ENCODE peak calls at places on chromosomes 7 and 10, in six cellular contexts. One of them, this sample, is unnamed. For H3K36me3, the result is how much of the 10 kb centered on the place peaks cover.

GRCh38 chr10:116163732-116164131 is 109.3 kb downstream of the GFRA1 start:
- DNase-seq in effector memory CD4-positive, alpha-beta T cell: no peak
- DNase-seq in GM23338: no peak
- DNase-seq in neuronal stem cell: no peak
- DNase-seq in CD4-positive, CD25-positive, alpha-beta regulatory T cell: no peak
- DNase-seq in astrocyte: no peak
- DNase-seq in this sample: no peak

GRCh38 chr7:128827971-128828711 is 2.1 kb upstream of the FLNC start:
- DNase-seq in effector memory CD4-positive, alpha-beta T cell: no peak
- DNase-seq in GM23338: no peak
- DNase-seq in neuronal stem cell: no peak
- DNase-seq in CD4-positive, CD25-positive, alpha-beta regulatory T cell: no peak
- DNase-seq in astrocyte: peak
- DNase-seq in this sample: no peak

GRCh38 chr7:55545496-55545895 is 26.8 kb downstream of the VOPP1 start:
- DNase-seq in effector memory CD4-positive, alpha-beta T cell: no peak
- DNase-seq in GM23338: no peak
- DNase-seq in neuronal stem cell: no peak
- DNase-seq in CD4-positive, CD25-positive, alpha-beta regulatory T cell: no peak
- DNase-seq in astrocyte: peak
- DNase-seq in this sample: no peak

GRCh38 chr7:139828880-139829653 is at the start of gene TBXAS1:
- DNase-seq in effector memory CD4-positive, alpha-beta T cell: no peak
- DNase-seq in GM23338: no peak
- DNase-seq in neuronal stem cell: no peak
- DNase-seq in CD4-positive, CD25-positive, alpha-beta regulatory T cell: no peak
- DNase-seq in astrocyte: no peak
- DNase-seq in this sample: no peak

GRCh38 chr10:6689036-6689435 is 109.0 kb upstream of the PRKCQ start:
- DNase-seq in effector memory CD4-positive, alpha-beta T cell: no peak
- DNase-seq in GM23338: no peak
- DNase-seq in neuronal stem cell: no peak
- DNase-seq in CD4-positive, CD25-positive, alpha-beta regulatory T cell: no peak
- DNase-seq in astrocyte: peak
- DNase-seq in this sample: no peak

GRCh38 chr10:48535416-48536225 is 69.3 kb downstream of the ARHGAP22 start:
- DNase-seq in effector memory CD4-positive, alpha-beta T cell: no peak
- DNase-seq in GM23338: peak
- DNase-seq in neuronal stem cell: no peak
- DNase-seq in CD4-positive, CD25-positive, alpha-beta regulatory T cell: no peak
- DNase-seq in astrocyte: no peak
- DNase-seq in this sample: no peak

GRCh38 chr10:58925381-58925780 is 251.1 kb upstream of the PHYHIPL start:
- DNase-seq in effector memory CD4-positive, alpha-beta T cell: no peak
- DNase-seq in GM23338: no peak
- DNase-seq in neuronal stem cell: no peak
- DNase-seq in CD4-positive, CD25-positive, alpha-beta regulatory T cell: no peak
- DNase-seq in astrocyte: no peak
- DNase-seq in this sample: no peak

GRCh38 chr10:16384064-16384463 is 52.7 kb upstream of the PTER start:
- DNase-seq in effector memory CD4-positive, alpha-beta T cell: no peak
- DNase-seq in GM23338: no peak
- DNase-seq in neuronal stem cell: no peak
- DNase-seq in CD4-positive, CD25-positive, alpha-beta regulatory T cell: no peak
- DNase-seq in astrocyte: no peak
- DNase-seq in this sample: no peak

GRCh38 chr7:105975770-105976428 is 12.8 kb downstream of the CDHR3 start:
- DNase-seq in effector memory CD4-positive, alpha-beta T cell: no peak
- DNase-seq in GM23338: no peak
- DNase-seq in neuronal stem cell: no peak
- DNase-seq in CD4-positive, CD25-positive, alpha-beta regulatory T cell: no peak
- DNase-seq in astrocyte: peak
- DNase-seq in this sample: no peak

GRCh38 chr7:46006723-46007122 is 85.7 kb upstream of the IGFBP3 start:
- DNase-seq in effector memory CD4-positive, alpha-beta T cell: no peak
- DNase-seq in GM23338: no peak
- DNase-seq in neuronal stem cell: no peak
- DNase-seq in CD4-positive, CD25-positive, alpha-beta regulatory T cell: no peak
- DNase-seq in astrocyte: no peak
- DNase-seq in this sample: no peak

GRCh38 chr10:102718220-102718619 is 3.8 kb downstream of the SFXN2 start:
- DNase-seq in effector memory CD4-positive, alpha-beta T cell: no peak
- DNase-seq in GM23338: peak
- DNase-seq in neuronal stem cell: no peak
- DNase-seq in CD4-positive, CD25-positive, alpha-beta regulatory T cell: no peak
- DNase-seq in astrocyte: peak
- DNase-seq in this sample: no peak

GRCh38 chr10:61992683-61993629 is 91.5 kb downstream of the ARID5B start:
- DNase-seq in effector memory CD4-positive, alpha-beta T cell: peak
- DNase-seq in GM23338: no peak
- DNase-seq in neuronal stem cell: no peak
- DNase-seq in CD4-positive, CD25-positive, alpha-beta regulatory T cell: peak
- DNase-seq in astrocyte: peak
- DNase-seq in this sample: peak

GRCh38 chr7:23418046-23418445 is 52.2 kb downstream of the IGF2BP3 start:
- DNase-seq in effector memory CD4-positive, alpha-beta T cell: no peak
- DNase-seq in GM23338: no peak
- DNase-seq in neuronal stem cell: no peak
- DNase-seq in CD4-positive, CD25-positive, alpha-beta regulatory T cell: no peak
- DNase-seq in astrocyte: peak
- DNase-seq in this sample: no peak

GRCh38 chr7:115227473-115228235 is 305.8 kb downstream of the MDFIC start:
- DNase-seq in effector memory CD4-positive, alpha-beta T cell: no peak
- DNase-seq in GM23338: no peak
- DNase-seq in neuronal stem cell: no peak
- DNase-seq in CD4-positive, CD25-positive, alpha-beta regulatory T cell: no peak
- DNase-seq in astrocyte: no peak
- DNase-seq in this sample: no peak

GRCh38 chr10:89203237-89203636 is 3.9 kb downstream of the CH25H start:
- DNase-seq in effector memory CD4-positive, alpha-beta T cell: no peak
- DNase-seq in GM23338: no peak
- DNase-seq in neuronal stem cell: no peak
- DNase-seq in CD4-positive, CD25-positive, alpha-beta regulatory T cell: no peak
- DNase-seq in astrocyte: no peak
- DNase-seq in this sample: no peak
- H3K27ac ChIP-seq in effector memory CD4-positive, alpha-beta T cell: no peak
- H3K27ac ChIP-seq in GM23338: no peak
- H3K27ac ChIP-seq in neuronal stem cell: no peak
- H3K27ac ChIP-seq in CD4-positive, CD25-positive, alpha-beta regulatory T cell: no peak
- H3K27ac ChIP-seq in astrocyte: no peak
- H3K27ac ChIP-seq in this sample: no peak

DNA sequence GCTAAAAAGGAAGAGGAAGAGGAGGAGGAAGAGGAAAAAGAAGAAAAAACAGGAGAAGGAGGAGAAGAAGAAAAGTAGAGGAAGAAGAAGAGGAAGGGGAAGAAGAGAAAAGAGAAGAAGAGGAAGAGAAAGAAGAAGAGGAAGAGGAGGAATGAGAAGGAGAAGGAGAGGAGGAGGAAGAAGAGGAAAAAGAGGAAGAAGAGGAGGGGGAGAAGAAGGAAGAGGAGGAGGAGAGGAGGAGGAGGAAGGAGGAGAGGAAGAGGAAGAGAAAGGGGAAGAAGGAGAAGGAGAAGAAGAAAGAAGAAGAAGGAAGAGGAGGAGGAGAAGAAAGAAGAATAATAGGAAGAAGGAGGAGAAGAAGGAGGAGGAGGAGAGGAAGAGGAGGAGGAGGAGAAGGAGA is 96.4 kb upstream of the GNA12 start:
- DNase-seq in effector memory CD4-positive, alpha-beta T cell: no peak
- DNase-seq in GM23338: no peak
- DNase-seq in neuronal stem cell: no peak
- DNase-seq in CD4-positive, CD25-positive, alpha-beta regulatory T cell: no peak
- DNase-seq in astrocyte: no peak
- DNase-seq in this sample: no peak
- H3K36me3 ChIP-seq in effector memory CD4-positive, alpha-beta T cell: half or more
- H3K36me3 ChIP-seq in GM23338: under half
- H3K36me3 ChIP-seq in neuronal stem cell: under half
- H3K36me3 ChIP-seq in CD4-positive, CD25-positive, alpha-beta regulatory T cell: half or more
- H3K36me3 ChIP-seq in astrocyte: under half
- H3K36me3 ChIP-seq in this sample: half or more

GRCh38 chr10:15314482-15315070 is 56.5 kb downstream of the FAM171A1 start:
- DNase-seq in effector memory CD4-positive, alpha-beta T cell: no peak
- DNase-seq in GM23338: no peak
- DNase-seq in neuronal stem cell: no peak
- DNase-seq in CD4-positive, CD25-positive, alpha-beta regulatory T cell: no peak
- DNase-seq in astrocyte: no peak
- DNase-seq in this sample: no peak

GRCh38 chr10:15313844-15314243 is 57.2 kb downstream of the FAM171A1 start:
- DNase-seq in effector memory CD4-positive, alpha-beta T cell: no peak
- DNase-seq in GM23338: no peak
- DNase-seq in neuronal stem cell: no peak
- DNase-seq in CD4-positive, CD25-positive, alpha-beta regulatory T cell: no peak
- DNase-seq in astrocyte: no peak
- DNase-seq in this sample: no peak

GRCh38 chr10:15311249-15311884 is 59.7 kb downstream of the FAM171A1 start:
- DNase-seq in effector memory CD4-positive, alpha-beta T cell: no peak
- DNase-seq in GM23338: no peak
- DNase-seq in neuronal stem cell: no peak
- DNase-seq in CD4-positive, CD25-positive, alpha-beta regulatory T cell: no peak
- DNase-seq in astrocyte: no peak
- DNase-seq in this sample: no peak

GRCh38 chr10:15311885-15312280 is 59.2 kb downstream of the FAM171A1 start:
- DNase-seq in effector memory CD4-positive, alpha-beta T cell: no peak
- DNase-seq in GM23338: no peak
- DNase-seq in neuronal stem cell: no peak
- DNase-seq in CD4-positive, CD25-positive, alpha-beta regulatory T cell: no peak
- DNase-seq in astrocyte: no peak
- DNase-seq in this sample: no peak

GRCh38 chr10:15313034-15313433 is 58.1 kb downstream of the FAM171A1 start:
- DNase-seq in effector memory CD4-positive, alpha-beta T cell: no peak
- DNase-seq in GM23338: no peak
- DNase-seq in neuronal stem cell: no peak
- DNase-seq in CD4-positive, CD25-positive, alpha-beta regulatory T cell: no peak
- DNase-seq in astrocyte: no peak
- DNase-seq in this sample: no peak
- H3K27ac ChIP-seq in effector memory CD4-positive, alpha-beta T cell: no peak
- H3K27ac ChIP-seq in GM23338: peak
- H3K27ac ChIP-seq in neuronal stem cell: peak
- H3K27ac ChIP-seq in CD4-positive, CD25-positive, alpha-beta regulatory T cell: no peak
- H3K27ac ChIP-seq in astrocyte: no peak
- H3K27ac ChIP-seq in this sample: no peak

GRCh38 chr10:69467928-69468770 is 16.9 kb downstream of the TSPAN15 start:
- DNase-seq in effector memory CD4-positive, alpha-beta T cell: no peak
- DNase-seq in GM23338: peak
- DNase-seq in neuronal stem cell: no peak
- DNase-seq in CD4-positive, CD25-positive, alpha-beta regulatory T cell: no peak
- DNase-seq in astrocyte: no peak
- DNase-seq in this sample: no peak
- H3K36me3 ChIP-seq in effector memory CD4-positive, alpha-beta T cell: under half
- H3K36me3 ChIP-seq in GM23338: under half
- H3K36me3 ChIP-seq in neuronal stem cell: under half
- H3K36me3 ChIP-seq in CD4-positive, CD25-positive, alpha-beta regulatory T cell: under half
- H3K36me3 ChIP-seq in astrocyte: under half
- H3K36me3 ChIP-seq in this sample: under half

GRCh38 chr10:86972613-86973380 is 4.5 kb downstream of the ADIRF start:
- DNase-seq in effector memory CD4-positive, alpha-beta T cell: no peak
- DNase-seq in GM23338: no peak
- DNase-seq in neuronal stem cell: no peak
- DNase-seq in CD4-positive, CD25-positive, alpha-beta regulatory T cell: no peak
- DNase-seq in astrocyte: no peak
- DNase-seq in this sample: no peak
- H3K27ac ChIP-seq in effector memory CD4-positive, alpha-beta T cell: no peak
- H3K27ac ChIP-seq in GM23338: no peak
- H3K27ac ChIP-seq in neuronal stem cell: no peak
- H3K27ac ChIP-seq in CD4-positive, CD25-positive, alpha-beta regulatory T cell: no peak
- H3K27ac ChIP-seq in astrocyte: no peak
- H3K27ac ChIP-seq in this sample: no peak

DNA sequence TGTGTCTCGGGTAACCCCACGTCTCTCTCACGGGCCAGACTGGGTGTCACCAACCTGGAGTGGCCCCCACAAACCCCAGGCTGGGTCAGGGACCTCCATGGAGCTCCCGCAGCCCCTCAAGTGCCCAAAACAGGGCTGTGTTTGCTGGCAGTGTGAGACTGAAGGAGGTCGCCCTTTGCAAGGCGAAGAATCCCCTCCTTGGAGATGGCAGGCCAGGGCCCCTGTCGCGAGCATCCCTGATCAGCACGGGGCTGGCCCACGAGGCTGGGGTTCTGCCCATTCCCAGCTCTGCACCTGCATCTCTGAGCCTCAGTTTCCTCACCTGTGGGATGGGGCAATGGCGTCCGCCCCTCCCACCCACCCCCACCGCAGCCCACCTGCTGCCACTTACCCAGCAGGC is 62.4 kb downstream of the SLC29A4 start:
- DNase-seq in effector memory CD4-positive, alpha-beta T cell: no peak
- DNase-seq in GM23338: no peak
- DNase-seq in neuronal stem cell: no peak
- DNase-seq in CD4-positive, CD25-positive, alpha-beta regulatory T cell: no peak
- DNase-seq in astrocyte: no peak
- DNase-seq in this sample: no peak
- H3K36me3 ChIP-seq in effector memory CD4-positive, alpha-beta T cell: under half
- H3K36me3 ChIP-seq in GM23338: under half
- H3K36me3 ChIP-seq in neuronal stem cell: under half
- H3K36me3 ChIP-seq in CD4-positive, CD25-positive, alpha-beta regulatory T cell: under half
- H3K36me3 ChIP-seq in astrocyte: under half
- H3K36me3 ChIP-seq in this sample: under half

GRCh38 chr7:94507962-94508361 is 1.6 kb upstream of the CASD1 start:
- DNase-seq in effector memory CD4-positive, alpha-beta T cell: no peak
- DNase-seq in GM23338: no peak
- DNase-seq in neuronal stem cell: no peak
- DNase-seq in CD4-positive, CD25-positive, alpha-beta regulatory T cell: no peak
- DNase-seq in astrocyte: no peak
- DNase-seq in this sample: no peak
- H3K27ac ChIP-seq in effector memory CD4-positive, alpha-beta T cell: no peak
- H3K27ac ChIP-seq in GM23338: no peak
- H3K27ac ChIP-seq in neuronal stem cell: no peak
- H3K27ac ChIP-seq in CD4-positive, CD25-positive, alpha-beta regulatory T cell: no peak
- H3K27ac ChIP-seq in astrocyte: no peak
- H3K27ac ChIP-seq in this sample: no peak

GRCh38 chr7:832292-832967 is at the start of gene SUN1:
- DNase-seq in effector memory CD4-positive, alpha-beta T cell: peak
- DNase-seq in GM23338: peak
- DNase-seq in neuronal stem cell: no peak
- DNase-seq in CD4-positive, CD25-positive, alpha-beta regulatory T cell: peak
- DNase-seq in astrocyte: peak
- DNase-seq in this sample: peak

GRCh38 chr7:828793-829561 is 3.3 kb upstream of the SUN1 start:
- DNase-seq in effector memory CD4-positive, alpha-beta T cell: no peak
- DNase-seq in GM23338: no peak
- DNase-seq in neuronal stem cell: no peak
- DNase-seq in CD4-positive, CD25-positive, alpha-beta regulatory T cell: no peak
- DNase-seq in astrocyte: no peak
- DNase-seq in this sample: no peak

GRCh38 chr7:831596-832291 is 532 bp upstream of the SUN1 start:
- DNase-seq in effector memory CD4-positive, alpha-beta T cell: no peak
- DNase-seq in GM23338: no peak
- DNase-seq in neuronal stem cell: no peak
- DNase-seq in CD4-positive, CD25-positive, alpha-beta regulatory T cell: no peak
- DNase-seq in astrocyte: peak
- DNase-seq in this sample: peak

GRCh38 chr7:832968-833424 is 720 bp downstream of the SUN1 start:
- DNase-seq in effector memory CD4-positive, alpha-beta T cell: no peak
- DNase-seq in GM23338: no peak
- DNase-seq in neuronal stem cell: no peak
- DNase-seq in CD4-positive, CD25-positive, alpha-beta regulatory T cell: no peak
- DNase-seq in astrocyte: no peak
- DNase-seq in this sample: no peak

GRCh38 chr7:830069-830468 is 2.2 kb upstream of the SUN1 start:
- DNase-seq in effector memory CD4-positive, alpha-beta T cell: no peak
- DNase-seq in GM23338: no peak
- DNase-seq in neuronal stem cell: no peak
- DNase-seq in CD4-positive, CD25-positive, alpha-beta regulatory T cell: no peak
- DNase-seq in astrocyte: no peak
- DNase-seq in this sample: no peak
- H3K36me3 ChIP-seq in effector memory CD4-positive, alpha-beta T cell: under half
- H3K36me3 ChIP-seq in GM23338: under half
- H3K36me3 ChIP-seq in neuronal stem cell: under half
- H3K36me3 ChIP-seq in CD4-positive, CD25-positive, alpha-beta regulatory T cell: under half
- H3K36me3 ChIP-seq in astrocyte: under half
- H3K36me3 ChIP-seq in this sample: under half

This sample was measured in naive thymus-derived CD4-positive, alpha-beta T cell.